ENCODE peak calls at places on chromosome X, in seven cellular contexts. H, A, D, C, U, R and J are unnamed samples.
A peak's percentile ranks its signal among the peaks of the same experiment; 100 is the strongest.

GRCh38 chrX:30635630-30636029 is 17.6 kb upstream of the GK start:
- DNase-seq in H (no peak), A (no peak), D (peak; percentile 29), C (no peak), U (no peak), R (no peak), J (no peak)

GRCh38 chrX:21166302-21166982 is 207.8 kb upstream of the CNKSR2 start:
- DNase-seq in H (no peak), A (no peak), D (no peak), C (no peak), U (no peak), R (no peak), J (no peak)

GRCh38 chrX:132426695-132427281 is 62.0 kb downstream of the MBNL3 start:
- DNase-seq in H (no peak), A (no peak), D (no peak), C (no peak), U (no peak), R (no peak), J (peak; percentile 15)

GRCh38 chrX:16087081-16087480 is 36.3 kb upstream of the GRPR start:
- DNase-seq in H (no peak), A (no peak), D (no peak), C (no peak), U (no peak), R (no peak), J (no peak)

GRCh38 chrX:139194571-139195280 is 335.8 kb upstream of the F9 start:
- DNase-seq in H (no peak), A (peak; percentile 78), D (no peak), C (no peak), U (peak; percentile 5), R (no peak), J (no peak)

GRCh38 chrX:73850124-73851013 is 287.4 kb downstream of the CHIC1 start:
- DNase-seq in H (no peak), A (peak; percentile 50), D (peak; percentile 17), C (no peak), U (peak; percentile 7), R (peak; percentile 6), J (no peak)

GRCh38 chrX:109601458-109601857 is 23.5 kb downstream of the KCNE5 start:
- DNase-seq in H (no peak), A (no peak), D (no peak), C (no peak), U (no peak), R (no peak), J (no peak)

GRCh38 chrX:57289089-57289488 is 2.6 kb downstream of the FAAH2 start:
- DNase-seq in H (no peak), A (no peak), D (no peak), C (no peak), U (no peak), R (no peak), J (no peak)

GRCh38 chrX:5724123-5724522 is 504.5 kb downstream of the NLGN4X start:
- DNase-seq in H (no peak), A (no peak), D (no peak), C (no peak), U (no peak), R (no peak), J (no peak)

GRCh38 chrX:150942958-150943594 is 40.1 kb upstream of the HMGB3 start:
- DNase-seq in H (no peak), A (no peak), D (no peak), C (no peak), U (no peak), R (no peak), J (no peak)

GRCh38 chrX:9538544-9539045 is 73.7 kb downstream of the TBL1X start:
- DNase-seq in H (no peak), A (no peak), D (peak; percentile 79), C (no peak), U (no peak), R (no peak), J (no peak)

GRCh38 chrX:3748052-3748559 is 34.7 kb upstream of the PRKX start:
- DNase-seq in H (no peak), A (no peak), D (no peak), C (no peak), U (no peak), R (no peak), J (no peak)

GRCh38 chrX:49829016-49829415 is at the start of gene PAGE4:
- DNase-seq in H (no peak), A (no peak), D (peak; percentile 19), C (no peak), U (no peak), R (no peak), J (no peak)

GRCh38 chrX:17697191-17697590 is 40.1 kb upstream of the SCML1 start:
- DNase-seq in H (no peak), A (peak; percentile 6), D (no peak), C (no peak), U (no peak), R (no peak), J (no peak)

GRCh38 chrX:48957477-48957826 is at the start of gene OTUD5:
- DNase-seq in H (peak; percentile 63), A (no peak), D (peak; percentile 83), C (peak; percentile 81), U (peak; percentile 39), R (peak; percentile 68), J (no peak)

GRCh38 chrX:39445336-39445735 is 644.1 kb downstream of the MID1IP1 start:
- DNase-seq in H (no peak), A (peak; percentile 9), D (no peak), C (peak; percentile 75), U (peak; percentile 19), R (peak; percentile 15), J (no peak)

GRCh38 chrX:13755254-13755653 is 20.7 kb downstream of the OFD1 start:
- DNase-seq in H (no peak), A (no peak), D (no peak), C (no peak), U (no peak), R (no peak), J (no peak)

GRCh38 chrX:107857815-107858214 is 32.1 kb downstream of the MID2 start:
- DNase-seq in H (no peak), A (no peak), D (no peak), C (no peak), U (no peak), R (no peak), J (no peak)

GRCh38 chrX:124228849-124229248 is 103.6 kb upstream of the TEX13D start:
- DNase-seq in H (no peak), A (no peak), D (no peak), C (no peak), U (no peak), R (no peak), J (no peak)